ENCODE peak calls at places on chromosome 17, in nine cellular contexts. One of them, this sample, is unnamed.
A peak's percentile ranks its signal among the peaks of the same experiment; 100 is the strongest.

GRCh38 chr17:45784583-45785372 is 658 bp downstream of the CRHR1 start:
- DNase-seq in heart right ventricle: peak; percentile 20
- DNase-seq in foreskin fibroblast: no peak
- DNase-seq in cardiac muscle cell: peak; percentile 47
- DNase-seq in hepatocyte: peak; percentile 44
- DNase-seq in psoas muscle: peak; percentile 26
- DNase-seq in tibial nerve: no peak
- DNase-seq in colonic mucosa: no peak
- DNase-seq in heart left ventricle: no peak
- DNase-seq in this sample: no peak

GRCh38 chr17:77598241-77598620 is 360.3 kb upstream of the TNRC6C start:
- DNase-seq in foreskin fibroblast: no peak
- DNase-seq in heart left ventricle: no peak
- DNase-seq in heart right ventricle: no peak
- DNase-seq in hepatocyte: no peak
- DNase-seq in cardiac muscle cell: no peak
- DNase-seq in psoas muscle: no peak
- DNase-seq in tibial nerve: no peak
- DNase-seq in colonic mucosa: no peak
- DNase-seq in this sample: no peak

GRCh38 chr17:73533127-73533526 is 111.1 kb downstream of the SDK2 start:
- DNase-seq in foreskin fibroblast: no peak
- DNase-seq in tibial nerve: no peak
- DNase-seq in heart right ventricle: peak; percentile 86
- DNase-seq in colonic mucosa: no peak
- DNase-seq in hepatocyte: no peak
- DNase-seq in psoas muscle: peak; percentile 45
- DNase-seq in cardiac muscle cell: no peak
- DNase-seq in heart left ventricle: peak; percentile 81
- DNase-seq in this sample: no peak

GRCh38 chr17:45293413-45294211 is 23.2 kb downstream of the MAP3K14 start:
- DNase-seq in heart right ventricle: peak; percentile 74
- DNase-seq in colonic mucosa: peak; percentile 79
- DNase-seq in psoas muscle: peak; percentile 91
- DNase-seq in foreskin fibroblast: peak; percentile 99
- DNase-seq in hepatocyte: peak; percentile 87
- DNase-seq in tibial nerve: peak; percentile 71
- DNase-seq in cardiac muscle cell: peak; percentile 68
- DNase-seq in heart left ventricle: peak; percentile 77
- DNase-seq in this sample: peak; percentile 77

GRCh38 chr17:77127735-77128361 is 12.9 kb upstream of the SEC14L1 start:
- DNase-seq in cardiac muscle cell: no peak
- DNase-seq in psoas muscle: peak; percentile 75
- DNase-seq in tibial nerve: peak; percentile 44
- DNase-seq in heart right ventricle: peak; percentile 76
- DNase-seq in heart left ventricle: peak; percentile 82
- DNase-seq in colonic mucosa: peak; percentile 66
- DNase-seq in foreskin fibroblast: no peak
- DNase-seq in hepatocyte: no peak
- DNase-seq in this sample: no peak

GRCh38 chr17:82120148-82120547 is 22.1 kb upstream of the FASN start:
- DNase-seq in heart left ventricle: no peak
- DNase-seq in psoas muscle: no peak
- DNase-seq in hepatocyte: peak; percentile 8
- DNase-seq in cardiac muscle cell: no peak
- DNase-seq in colonic mucosa: no peak
- DNase-seq in tibial nerve: no peak
- DNase-seq in foreskin fibroblast: peak; percentile 56
- DNase-seq in heart right ventricle: no peak
- DNase-seq in this sample: no peak

GRCh38 chr17:81656835-81657234 is 493 bp upstream of the PDE6G start:
- DNase-seq in heart right ventricle: no peak
- DNase-seq in heart left ventricle: no peak
- DNase-seq in tibial nerve: no peak
- DNase-seq in hepatocyte: no peak
- DNase-seq in foreskin fibroblast: no peak
- DNase-seq in psoas muscle: no peak
- DNase-seq in cardiac muscle cell: no peak
- DNase-seq in colonic mucosa: no peak
- DNase-seq in this sample: no peak

GRCh38 chr17:50934672-50935200 is 68.6 kb upstream of the TOB1 start:
- DNase-seq in tibial nerve: no peak
- DNase-seq in heart left ventricle: no peak
- DNase-seq in heart right ventricle: no peak
- DNase-seq in psoas muscle: no peak
- DNase-seq in cardiac muscle cell: no peak
- DNase-seq in foreskin fibroblast: no peak
- DNase-seq in colonic mucosa: no peak
- DNase-seq in hepatocyte: no peak
- DNase-seq in this sample: no peak

GRCh38 chr17:59521465-59522126 is 43.8 kb upstream of the DHX40 start:
- DNase-seq in cardiac muscle cell: peak; percentile 70
- DNase-seq in psoas muscle: peak; percentile 26
- DNase-seq in colonic mucosa: peak; percentile 71
- DNase-seq in foreskin fibroblast: peak; percentile 22
- DNase-seq in heart left ventricle: peak; percentile 34
- DNase-seq in tibial nerve: no peak
- DNase-seq in heart right ventricle: peak; percentile 23
- DNase-seq in hepatocyte: peak; percentile 79
- DNase-seq in this sample: peak; percentile 13

GRCh38 chr17:38451840-38452529 is 23.7 kb downstream of the ARHGAP23 start:
- DNase-seq in tibial nerve: no peak
- DNase-seq in colonic mucosa: no peak
- DNase-seq in cardiac muscle cell: no peak
- DNase-seq in heart left ventricle: peak; percentile 73
- DNase-seq in psoas muscle: no peak
- DNase-seq in heart right ventricle: no peak
- DNase-seq in foreskin fibroblast: peak; percentile 98
- DNase-seq in hepatocyte: peak; percentile 76
- DNase-seq in this sample: peak; percentile 52

DNA sequence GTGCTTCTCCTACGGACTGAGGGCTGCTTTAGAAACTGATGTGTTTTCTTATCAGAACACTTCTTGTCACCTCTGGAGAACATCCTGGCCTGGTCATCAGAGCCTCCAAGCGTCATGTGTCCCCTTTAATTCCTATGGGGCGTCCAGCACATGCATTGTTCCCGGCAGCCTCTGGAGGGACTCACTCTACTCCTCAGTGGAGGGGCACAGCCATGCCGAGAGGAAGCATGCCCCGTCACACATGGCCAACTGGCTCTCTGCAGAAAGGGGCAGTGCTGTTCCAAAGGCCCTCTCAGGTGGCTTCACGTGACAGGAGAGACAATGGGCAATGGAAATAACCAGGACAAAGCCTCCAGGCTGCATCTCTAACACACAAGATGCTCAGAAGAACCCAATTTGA is 31.8 kb downstream of the CDRT15L2 start:
- DNase-seq in colonic mucosa: no peak
- DNase-seq in hepatocyte: no peak
- DNase-seq in foreskin fibroblast: no peak
- DNase-seq in heart left ventricle: no peak
- DNase-seq in psoas muscle: no peak
- DNase-seq in heart right ventricle: no peak
- DNase-seq in cardiac muscle cell: no peak
- DNase-seq in tibial nerve: no peak
- DNase-seq in this sample: no peak
- TF ChIP-seq CTCF in colonic mucosa: no peak
- TF ChIP-seq CTCF in hepatocyte: no peak
- TF ChIP-seq CTCF in foreskin fibroblast: no peak
- TF ChIP-seq CTCF in heart left ventricle: no peak
- TF ChIP-seq CTCF in psoas muscle: no peak
- TF ChIP-seq CTCF in heart right ventricle: no peak
- TF ChIP-seq CTCF in cardiac muscle cell: no peak
- TF ChIP-seq CTCF in tibial nerve: no peak
- TF ChIP-seq CTCF in this sample: no peak

GRCh38 chr17:75478508-75478907 is 22.1 kb downstream of the TMEM94 start:
- DNase-seq in cardiac muscle cell: peak; percentile 57
- DNase-seq in heart left ventricle: no peak
- DNase-seq in tibial nerve: no peak
- DNase-seq in psoas muscle: no peak
- DNase-seq in foreskin fibroblast: no peak
- DNase-seq in colonic mucosa: no peak
- DNase-seq in heart right ventricle: no peak
- DNase-seq in hepatocyte: no peak
- DNase-seq in this sample: no peak

GRCh38 chr17:75477493-75477862 is 21.0 kb downstream of the TMEM94 start:
- DNase-seq in cardiac muscle cell: no peak
- DNase-seq in foreskin fibroblast: no peak
- DNase-seq in psoas muscle: no peak
- DNase-seq in hepatocyte: no peak
- DNase-seq in colonic mucosa: no peak
- DNase-seq in heart left ventricle: no peak
- DNase-seq in heart right ventricle: no peak
- DNase-seq in tibial nerve: no peak
- DNase-seq in this sample: no peak

GRCh38 chr17:75480281-75480680 is 23.8 kb downstream of the TMEM94 start:
- DNase-seq in hepatocyte: no peak
- DNase-seq in foreskin fibroblast: no peak
- DNase-seq in heart right ventricle: no peak
- DNase-seq in cardiac muscle cell: no peak
- DNase-seq in tibial nerve: no peak
- DNase-seq in psoas muscle: no peak
- DNase-seq in colonic mucosa: no peak
- DNase-seq in heart left ventricle: no peak
- DNase-seq in this sample: no peak

GRCh38 chr17:75482098-75482943 is 25.9 kb downstream of the TMEM94 start:
- DNase-seq in hepatocyte: no peak
- DNase-seq in heart left ventricle: no peak
- DNase-seq in psoas muscle: no peak
- DNase-seq in cardiac muscle cell: no peak
- DNase-seq in heart right ventricle: no peak
- DNase-seq in tibial nerve: no peak
- DNase-seq in foreskin fibroblast: no peak
- DNase-seq in colonic mucosa: no peak
- DNase-seq in this sample: no peak

DNA sequence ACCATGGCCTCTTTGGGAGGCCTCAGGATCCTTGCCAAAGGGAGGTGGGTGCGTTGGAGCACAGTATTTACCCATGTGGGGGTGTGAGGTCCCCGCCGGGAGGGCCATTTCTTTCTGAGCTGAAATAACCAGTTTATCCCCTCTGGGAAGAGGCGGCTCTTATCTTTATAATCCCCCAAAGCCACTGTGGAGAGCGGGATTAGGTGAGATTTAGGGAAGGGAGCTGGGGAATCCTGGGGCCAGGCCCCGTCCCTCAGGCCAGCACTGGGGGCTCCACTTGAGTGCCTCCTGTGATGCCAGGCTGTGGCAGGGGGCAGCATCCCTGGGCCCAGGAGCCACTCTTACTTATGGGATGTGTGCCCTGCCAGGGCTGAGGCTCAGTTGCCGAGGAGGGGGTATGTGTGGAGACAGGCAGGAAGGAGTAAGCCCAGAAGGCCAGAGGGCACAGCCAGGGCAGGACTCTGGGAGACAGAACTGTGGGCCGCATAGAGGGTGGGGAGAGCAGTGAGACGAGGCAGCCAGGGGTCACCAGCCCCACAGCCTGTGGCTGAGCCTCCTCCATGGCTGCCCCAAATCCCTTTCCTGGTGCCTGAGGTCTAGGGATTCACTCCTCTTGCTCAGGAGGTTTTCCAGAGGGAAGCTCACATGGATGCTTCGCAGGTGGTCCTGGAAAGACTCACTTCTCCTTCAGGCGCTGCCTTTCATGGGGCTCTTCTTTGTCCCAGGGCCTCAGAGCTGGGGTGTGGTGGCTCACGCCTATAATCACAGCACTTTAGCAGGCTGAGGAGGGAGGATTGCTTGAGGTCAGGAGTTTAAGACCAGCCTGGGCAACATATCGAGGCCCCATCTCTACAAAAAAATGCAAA is 25.0 kb downstream of the TMEM94 start:
- DNase-seq in hepatocyte: no peak
- DNase-seq in heart left ventricle: no peak
- DNase-seq in foreskin fibroblast: no peak
- DNase-seq in tibial nerve: no peak
- DNase-seq in psoas muscle: no peak
- DNase-seq in colonic mucosa: no peak
- DNase-seq in cardiac muscle cell: no peak
- DNase-seq in heart right ventricle: no peak
- DNase-seq in this sample: no peak
- H3K4me3 ChIP-seq in hepatocyte: no peak overlapping the region
- H3K4me3 ChIP-seq in heart left ventricle: no peak overlapping the region
- H3K4me3 ChIP-seq in foreskin fibroblast: no peak overlapping the region
- H3K4me3 ChIP-seq in tibial nerve: no peak overlapping the region
- H3K4me3 ChIP-seq in psoas muscle: no peak overlapping the region
- H3K4me3 ChIP-seq in colonic mucosa: no peak overlapping the region
- H3K4me3 ChIP-seq in cardiac muscle cell: no peak overlapping the region
- H3K4me3 ChIP-seq in heart right ventricle: no peak overlapping the region
- H3K4me3 ChIP-seq in this sample: no peak overlapping the region

GRCh38 chr17:75932852-75933251 is 8.0 kb downstream of the FBF1 start:
- DNase-seq in hepatocyte: no peak
- DNase-seq in colonic mucosa: no peak
- DNase-seq in foreskin fibroblast: no peak
- DNase-seq in psoas muscle: no peak
- DNase-seq in heart left ventricle: no peak
- DNase-seq in tibial nerve: no peak
- DNase-seq in cardiac muscle cell: no peak
- DNase-seq in heart right ventricle: no peak
- DNase-seq in this sample: no peak
- TF ChIP-seq CTCF in hepatocyte: no peak
- TF ChIP-seq CTCF in colonic mucosa: no peak
- TF ChIP-seq CTCF in foreskin fibroblast: no peak
- TF ChIP-seq CTCF in psoas muscle: no peak
- TF ChIP-seq CTCF in heart left ventricle: no peak
- TF ChIP-seq CTCF in tibial nerve: no peak
- TF ChIP-seq CTCF in cardiac muscle cell: no peak
- TF ChIP-seq CTCF in heart right ventricle: no peak
- TF ChIP-seq CTCF in this sample: no peak

GRCh38 chr17:6085812-6086211 is 15.6 kb downstream of the WSCD1 start:
- DNase-seq in foreskin fibroblast: no peak
- DNase-seq in colonic mucosa: no peak
- DNase-seq in psoas muscle: no peak
- DNase-seq in heart right ventricle: no peak
- DNase-seq in heart left ventricle: no peak
- DNase-seq in hepatocyte: no peak
- DNase-seq in cardiac muscle cell: no peak
- DNase-seq in tibial nerve: no peak
- DNase-seq in this sample: no peak
- H3K4me3 ChIP-seq in foreskin fibroblast: no peak overlapping the region
- H3K4me3 ChIP-seq in colonic mucosa: no peak overlapping the region
- H3K4me3 ChIP-seq in psoas muscle: no peak overlapping the region
- H3K4me3 ChIP-seq in heart right ventricle: no peak overlapping the region
- H3K4me3 ChIP-seq in heart left ventricle: no peak overlapping the region
- H3K4me3 ChIP-seq in hepatocyte: no peak overlapping the region
- H3K4me3 ChIP-seq in cardiac muscle cell: no peak overlapping the region
- H3K4me3 ChIP-seq in tibial nerve: no peak overlapping the region
- H3K4me3 ChIP-seq in this sample: no peak overlapping the region

GRCh38 chr17:75855310-75856061 is at the start of gene WBP2:
- DNase-seq in heart right ventricle: peak; percentile 94
- DNase-seq in heart left ventricle: peak; percentile 99
- DNase-seq in psoas muscle: peak; percentile 98
- DNase-seq in foreskin fibroblast: peak; percentile 99
- DNase-seq in tibial nerve: peak; percentile 98
- DNase-seq in hepatocyte: peak; percentile 100
- DNase-seq in cardiac muscle cell: peak; percentile 100
- DNase-seq in colonic mucosa: peak; percentile 98
- DNase-seq in this sample: peak; percentile 100
- TF ChIP-seq CTCF in heart right ventricle: no peak
- TF ChIP-seq CTCF in heart left ventricle: peak; percentile 39
- TF ChIP-seq CTCF in psoas muscle: peak; percentile 39
- TF ChIP-seq CTCF in foreskin fibroblast: peak; percentile 36
- TF ChIP-seq CTCF in tibial nerve: peak; percentile 81
- TF ChIP-seq CTCF in hepatocyte: peak; percentile 61
- TF ChIP-seq CTCF in cardiac muscle cell: peak; percentile 53
- TF ChIP-seq CTCF in colonic mucosa: no peak
- TF ChIP-seq CTCF in this sample: peak; percentile 22